ENCODE peak calls at places on chromosome 7, in five cellular contexts. J, I, T, Q and G are unnamed samples.

GRCh38 chr7:96538632-96539031 is 171.0 kb downstream of the SEM1 start:
- DNase-seq in J (no peak), I (no peak), T (no peak), Q (no peak), G (no peak)

GRCh38 chr7:87220734-87221215 is 1.2 kb upstream of the TMEM243 start:
- DNase-seq in J (peak), I (peak), T (no peak), Q (no peak), G (peak)

GRCh38 chr7:156592124-156592884 is 48.3 kb upstream of the RNF32 start:
- DNase-seq in J (no peak), I (no peak), T (no peak), Q (no peak), G (no peak)

GRCh38 chr7:107234436-107234835 is 65.6 kb downstream of the HBP1 start:
- DNase-seq in J (no peak), I (no peak), T (no peak), Q (no peak), G (no peak)

GRCh38 chr7:1697499-1698125 is 27.5 kb downstream of the ELFN1 start:
- DNase-seq in J (no peak), I (no peak), T (no peak), Q (no peak), G (no peak)

GRCh38 chr7:76074972-76075370 is 27.1 kb downstream of the MDH2 start:
- DNase-seq in J (no peak), I (no peak), T (no peak), Q (no peak), G (no peak)

GRCh38 chr7:36205236-36205635 is 52.2 kb downstream of the EEPD1 start:
- DNase-seq in J (no peak), I (no peak), T (no peak), Q (no peak), G (no peak)

GRCh38 chr7:44963526-44964290 is 15.1 kb downstream of the MYO1G start:
- DNase-seq in J (no peak), I (no peak), T (peak), Q (no peak), G (no peak)

GRCh38 chr7:37149019-37149814 is 299.4 kb downstream of the ELMO1 start:
- DNase-seq in J (no peak), I (peak), T (no peak), Q (no peak), G (no peak)

GRCh38 chr7:21526007-21526406 is 16.8 kb upstream of the DNAH11 start:
- DNase-seq in J (no peak), I (no peak), T (no peak), Q (no peak), G (no peak)

GRCh38 chr7:23696916-23697441 is 13.0 kb upstream of the STK31 start:
- DNase-seq in J (peak), I (no peak), T (peak), Q (peak), G (peak)

GRCh38 chr7:145293793-145294153 is 457.9 kb upstream of the TPK1 start:
- DNase-seq in J (no peak), I (no peak), T (no peak), Q (no peak), G (no peak)

GRCh38 chr7:157613575-157614322 is 276.9 kb downstream of the DNAJB6 start:
- DNase-seq in J (no peak), I (no peak), T (no peak), Q (no peak), G (no peak)

GRCh38 chr7:114783413-114783812 is 138.5 kb upstream of the MDFIC start:
- DNase-seq in J (no peak), I (no peak), T (no peak), Q (no peak), G (no peak)

GRCh38 chr7:106562711-106563366 is 98.1 kb downstream of the CCDC71L start:
- DNase-seq in J (no peak), I (no peak), T (no peak), Q (no peak), G (no peak)

GRCh38 chr7:157046681-157047080 is 36.2 kb upstream of the MNX1 start:
- DNase-seq in J (no peak), I (no peak), T (no peak), Q (no peak), G (no peak)

GRCh38 chr7:88866265-88866863 is 70.8 kb upstream of the TEX47 start:
- DNase-seq in J (no peak), I (no peak), T (no peak), Q (no peak), G (no peak)

GRCh38 chr7:27634892-27635538 is 27.7 kb downstream of the HIBADH start:
- DNase-seq in J (no peak), I (no peak), T (no peak), Q (no peak), G (no peak)

GRCh38 chr7:121547341-121548092 is 151.4 kb upstream of the FAM3C start:
- DNase-seq in J (peak), I (peak), T (no peak), Q (no peak), G (peak)

GRCh38 chr7:66078067-66078466 is 2.4 kb downstream of the ASL start:
- DNase-seq in J (no peak), I (no peak), T (no peak), Q (no peak), G (no peak)

GRCh38 chr7:115471891-115472290 is 550.0 kb downstream of the MDFIC start:
- DNase-seq in J (no peak), I (no peak), T (no peak), Q (no peak), G (no peak)

GRCh38 chr7:105101864-105102263 is 87.9 kb downstream of the KMT2E start:
- DNase-seq in J (no peak), I (no peak), T (no peak), Q (no peak), G (no peak)

GRCh38 chr7:41940760-41941343 is 238.0 kb upstream of the INHBA start:
- DNase-seq in J (peak), I (peak), T (peak), Q (peak), G (peak)

GRCh38 chr7:20607216-20607615 is 8.3 kb upstream of the ABCB5 start:
- DNase-seq in J (no peak), I (no peak), T (no peak), Q (no peak), G (no peak)

GRCh38 chr7:132655071-132655761 is 78.9 kb upstream of the PLXNA4 start:
- DNase-seq in J (no peak), I (no peak), T (peak), Q (no peak), G (no peak)

GRCh38 chr7:506921-507622 is 12.6 kb downstream of the PDGFA start:
- DNase-seq in J (no peak), I (no peak), T (no peak), Q (no peak), G (no peak)

GRCh38 chr7:113622796-113623195 is 296.0 kb downstream of the PPP1R3A start:
- DNase-seq in J (no peak), I (no peak), T (no peak), Q (no peak), G (no peak)

GRCh38 chr7:157980774-157981173 is 606.8 kb downstream of the PTPRN2 start:
- DNase-seq in J (no peak), I (no peak), T (no peak), Q (no peak), G (no peak)